ENCODE peak calls at places on chromosomes 12 and 14, in eight cellular contexts. H is astrocyte of the cerebellum, L is H9, G is Right ventricle myocardium superior, R is kidney epithelial cell, O is DMS 273 treated with DMSO at 0.1 percent for 48 hours, J is NCI-H510A, Y is mucosa of gallbladder. Z is an unnamed sample.
A peak's percentile ranks its signal among the peaks of the same experiment; 100 is the strongest.

GRCh38 chr14:106509795-106510194 is 983.4 kb downstream of the TMEM121 start:
- DNase-seq in G (no peak), Y (no peak), O (no peak), R (no peak), H (no peak), J (no peak), L (no peak), Z (no peak)

GRCh38 chr12:20808521-20808920 is 2.0 kb upstream of the SLCO1B3 start:
- DNase-seq in H (no peak), R (no peak), Y (no peak), J (no peak), O (no peak), G (no peak), L (no peak), Z (no peak)

GRCh38 chr14:24147761-24148428 is 597 bp downstream of the RNF31 start:
- DNase-seq in Y (no peak), G (no peak), L (no peak), J (no peak), O (peak; percentile 33), R (no peak), H (no peak), Z (no peak)

GRCh38 chr14:105065280-105066228 is at the start of gene GPR132:
- DNase-seq in Y (peak; percentile 66), J (no peak), R (no peak), L (peak; percentile 28), H (no peak), G (peak; percentile 68), O (no peak), Z (no peak)

GRCh38 chr12:62260733-62261683 is 804 bp downstream of the USP15 start:
- DNase-seq in Y (peak; percentile 23), J (no peak), L (no peak), O (no peak), G (peak; percentile 57), R (peak; percentile 29), H (peak; percentile 16), Z (peak; percentile 36)

GRCh38 chr12:8493084-8493483 is 20.2 kb upstream of the CLEC4D start:
- DNase-seq in J (no peak), O (no peak), Y (peak; percentile 45), G (no peak), R (no peak), H (no peak), L (no peak), Z (no peak)

GRCh38 chr12:121793501-121793835 is at the start of gene RHOF:
- DNase-seq in R (no peak), G (peak; percentile 74), Y (no peak), L (no peak), J (no peak), O (no peak), H (no peak), Z (no peak)

GRCh38 chr14:94615254-94615653 is 3.1 kb downstream of the SERPINA3 start:
- DNase-seq in Y (no peak), G (no peak), L (no peak), H (no peak), J (no peak), R (no peak), O (no peak), Z (no peak)

GRCh38 chr12:76878045-76878898 is 547 bp downstream of the CSRP2 start:
- DNase-seq in L (peak; percentile 78), O (no peak), J (no peak), G (peak; percentile 41), R (no peak), Y (no peak), H (no peak), Z (peak; percentile 33)

GRCh38 chr14:88422919-88423318 is 37.5 kb downstream of the SPATA7 start:
- DNase-seq in H (no peak), L (no peak), Y (no peak), R (peak; percentile 9), J (no peak), O (no peak), G (no peak), Z (no peak)

GRCh38 chr12:87467893-87468292 is 561.3 kb downstream of the C12orf50 start:
- DNase-seq in R (no peak), Y (no peak), G (no peak), H (no peak), L (peak; percentile 36), O (no peak), J (no peak), Z (no peak)

GRCh38 chr12:92208613-92209121 is 63.0 kb upstream of the BTG1 start:
- DNase-seq in H (no peak), L (no peak), G (no peak), O (no peak), Y (no peak), R (peak; percentile 12), J (peak; percentile 20), Z (peak; percentile 87)

GRCh38 chr14:99035712-99036593 is 236.0 kb downstream of the BCL11B start:
- DNase-seq in R (peak; percentile 77), G (peak; percentile 91), H (peak; percentile 88), O (no peak), L (peak; percentile 84), J (no peak), Y (peak; percentile 77), Z (no peak)

GRCh38 chr14:70027785-70028428 is 148.7 kb downstream of the SMOC1 start:
- DNase-seq in L (peak; percentile 82), J (no peak), R (no peak), Y (peak; percentile 73), O (no peak), G (peak; percentile 85), H (no peak), Z (peak; percentile 86)

GRCh38 chr12:87845995-87846483 is 183.2 kb downstream of the C12orf50 start:
- DNase-seq in G (no peak), R (no peak), O (no peak), L (no peak), Y (no peak), H (no peak), J (no peak), Z (no peak)

GRCh38 chr12:42129595-42130204 is 15.0 kb downstream of the GXYLT1 start:
- DNase-seq in H (peak; percentile 81), O (peak; percentile 30), L (no peak), J (no peak), G (no peak), Y (peak; percentile 35), R (no peak), Z (peak; percentile 55)

GRCh38 chr12:67981236-67982164 is 7.7 kb upstream of the IFNG-AS1 start:
- DNase-seq in Y (no peak), R (peak; percentile 66), L (no peak), G (no peak), O (no peak), H (peak; percentile 57), J (no peak), Z (no peak)

GRCh38 chr12:75705749-75706719 is 194.6 kb upstream of the KRR1 start:
- DNase-seq in R (peak; percentile 88), O (no peak), H (peak; percentile 97), L (no peak), J (no peak), Y (no peak), G (peak; percentile 51), Z (no peak)

GRCh38 chr12:98738002-98738401 is 92.9 kb downstream of the APAF1 start:
- DNase-seq in Y (no peak), J (no peak), L (no peak), O (no peak), G (no peak), R (no peak), H (no peak), Z (no peak)

GRCh38 chr12:4478933-4479332 is 33.3 kb upstream of the FGF6 start:
- DNase-seq in H (no peak), Y (no peak), O (no peak), R (no peak), L (no peak), J (no peak), G (no peak), Z (no peak)

GRCh38 chr12:98355322-98355721 is 160.1 kb upstream of the TMPO start:
- DNase-seq in G (no peak), Y (no peak), R (no peak), J (no peak), L (no peak), H (no peak), O (no peak), Z (no peak)

GRCh38 chr12:21657336-21658077 is at the start of gene LDHB:
- DNase-seq in O (peak; percentile 78), J (peak; percentile 92), G (peak; percentile 98), L (peak; percentile 99), H (peak; percentile 92), R (peak; percentile 90), Y (peak; percentile 96), Z (peak; percentile 98)

GRCh38 chr14:50363734-50364113 is 33.0 kb downstream of the CDKL1 start:
- DNase-seq in G (no peak), Y (no peak), L (no peak), O (no peak), R (no peak), J (no peak), H (no peak), Z (no peak)

GRCh38 chr12:16927259-16927658 is 321.3 kb upstream of the LMO3 start:
- DNase-seq in H (no peak), O (no peak), R (no peak), Y (no peak), J (no peak), L (no peak), G (no peak), Z (no peak)

GRCh38 chr12:124650912-124651311 is 83.5 kb upstream of the NCOR2 start:
- DNase-seq in G (peak; percentile 56), O (no peak), Y (no peak), J (no peak), L (no peak), H (no peak), R (no peak), Z (peak; percentile 67)

GRCh38 chr14:58298477-58298879 is at the start of gene ARID4A:
- DNase-seq in J (no peak), R (no peak), L (no peak), Y (no peak), O (no peak), H (no peak), G (peak; percentile 89), Z (no peak)

GRCh38 chr12:26823391-26823790 is 9.6 kb downstream of the ITPR2 start:
- DNase-seq in G (no peak), L (no peak), O (no peak), J (no peak), Y (no peak), R (no peak), H (no peak), Z (no peak)

GRCh38 chr12:97637770-97638169 is 175.2 kb downstream of the RMST start:
- DNase-seq in R (peak; percentile 35), Y (no peak), H (no peak), J (no peak), O (no peak), L (no peak), G (no peak), Z (no peak)

GRCh38 chr12:117100851-117101673 is 1.8 kb upstream of the TESC start:
- DNase-seq in J (no peak), O (no peak), H (no peak), Y (no peak), L (no peak), R (no peak), G (no peak), Z (no peak)

GRCh38 chr12:92543359-92543758 is 159.4 kb upstream of the PLEKHG7 start:
- DNase-seq in R (no peak), G (no peak), L (no peak), J (peak; percentile 63), H (no peak), Y (peak; percentile 70), O (no peak), Z (no peak)

GRCh38 chr14:57498659-57499058 is 5.0 kb upstream of the CCDC198 start:
- DNase-seq in L (no peak), J (no peak), Y (no peak), G (no peak), H (no peak), O (no peak), R (no peak), Z (no peak)

GRCh38 chr12:132400011-132400641 is 70.7 kb upstream of the GALNT9 start:
- DNase-seq in J (no peak), G (peak; percentile 34), L (no peak), R (no peak), O (peak; percentile 40), Y (no peak), H (no peak), Z (peak; percentile 53)

Z was measured in NCI-H524.